ENCODE peak calls at places on chromosomes 2 and 18, in eight cellular contexts. U is stomach, I is left lung, C is right lobe of liver, V is IMR-90, D is MM.1S, M is GM20000, P is Calu3. A is an unnamed sample.

GRCh38 chr18:1659190-1659589 is 754.5 kb downstream of the ADCYAP1 start:
- DNase-seq in M (no peak), I (no peak), V (no peak), D (no peak), P (no peak), U (no peak), C (no peak), A (no peak)

GRCh38 chr2:176709541-176709951 is 440.3 kb downstream of the MTX2 start:
- DNase-seq in C (no peak), M (no peak), U (no peak), I (peak; percentile 53), P (no peak), V (no peak), D (no peak), A (no peak)

GRCh38 chr2:386406-387103 is 98.7 kb upstream of the ALKAL2 start:
- DNase-seq in I (no peak), M (no peak), C (no peak), P (no peak), D (no peak), U (no peak), V (no peak), A (no peak)

GRCh38 chr2:25561136-25561850 is 112.1 kb downstream of the DTNB start:
- DNase-seq in V (no peak), U (no peak), M (no peak), C (no peak), P (no peak), I (no peak), D (no peak), A (no peak)

GRCh38 chr18:10518595-10519273 is 7.1 kb upstream of the NAPG start:
- DNase-seq in V (peak; percentile 36), U (peak; percentile 35), M (no peak), P (no peak), D (no peak), C (no peak), I (no peak), A (no peak)

GRCh38 chr2:59734743-59735142 is 818.7 kb downstream of the BCL11A start:
- DNase-seq in I (peak; percentile 30), C (no peak), P (no peak), D (no peak), M (no peak), V (no peak), U (no peak), A (no peak)

GRCh38 chr2:145055651-145056050 is 535.7 kb upstream of the ZEB2 start:
- DNase-seq in D (no peak), C (no peak), M (no peak), V (no peak), U (no peak), I (no peak), P (no peak), A (no peak)

GRCh38 chr2:8669157-8669852 is 12.6 kb upstream of the ID2 start:
- DNase-seq in M (no peak), I (no peak), C (no peak), V (peak; percentile 28), U (no peak), P (no peak), D (no peak), A (no peak)

GRCh38 chr2:111617299-111617803 is 266.6 kb downstream of the ANAPC1 start:
- DNase-seq in D (no peak), P (peak; percentile 17), M (no peak), U (no peak), I (no peak), V (peak; percentile 61), C (no peak), A (no peak)
- TF ChIP-seq CTCF in D (no peak), P (no peak), M (no peak), U (no peak), I (no peak), V (no peak), C (no peak), A (no peak)

GRCh38 chr2:196239622-196240587 is 68.5 kb upstream of the STK17B start:
- DNase-seq in D (peak; percentile 93), I (peak; percentile 85), P (peak; percentile 21), C (peak; percentile 54), U (peak; percentile 67), M (peak; percentile 57), V (peak; percentile 93), A (peak; percentile 74)
- TF ChIP-seq CTCF in D (peak; percentile 16), I (peak; percentile 51), P (no peak), C (no peak), U (no peak), M (no peak), V (no peak), A (peak; percentile 14)

DNA sequence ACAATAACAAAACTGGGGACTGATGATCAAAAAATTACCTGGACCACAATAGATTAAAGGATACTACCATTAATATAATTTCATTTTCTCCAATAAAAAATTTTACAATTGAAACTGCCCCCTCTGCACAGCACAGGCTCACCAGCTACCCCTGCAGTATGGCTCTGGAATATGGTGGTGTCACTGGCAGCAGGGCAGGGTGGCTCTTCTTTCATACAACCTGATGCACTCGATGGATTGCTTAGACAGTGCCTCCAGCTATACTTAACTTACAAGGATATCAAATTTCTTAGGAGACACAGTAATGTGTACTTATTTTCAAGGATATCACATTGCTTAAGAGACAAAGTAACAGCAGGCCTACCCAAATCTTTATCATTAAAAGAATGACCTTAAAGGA is 124.0 kb downstream of the PRELID3A start:
- DNase-seq in D (no peak), U (no peak), V (peak; percentile 34), I (no peak), P (no peak), C (no peak), M (no peak), A (no peak)
- TF ChIP-seq CTCF in D (no peak), U (no peak), V (no peak), I (no peak), P (no peak), C (no peak), M (no peak), A (no peak)

GRCh38 chr18:59696311-59697235 is 650 bp downstream of the CCBE1 start:
- DNase-seq in V (peak; percentile 59), I (peak; percentile 66), P (no peak), D (no peak), M (peak; percentile 44), U (no peak), C (no peak), A (no peak)
- TF ChIP-seq CTCF in V (no peak), I (no peak), P (no peak), D (no peak), M (no peak), U (no peak), C (no peak), A (no peak)